ENCODE peak calls at places on chromosomes 7 and 10, in seven cellular contexts. L is GM23248; Z is K562; W is CD8-positive, alpha-beta memory T cell; P is breast epithelium; T is PC-3; C is body of pancreas. X is an unnamed sample.

GRCh38 chr7:126450269-126450671 is 802.5 kb downstream of the GRM8 start:
- DNase-seq in P (no peak), Z (no peak), T (no peak), L (no peak), W (no peak), C (no peak), X (no peak)

GRCh38 chr7:90973146-90973545 is 291.1 kb upstream of the FZD1 start:
- DNase-seq in T (no peak), L (peak), C (no peak), Z (no peak), P (no peak), W (no peak), X (no peak)

GRCh38 chr10:103890194-103890658 is 27.8 kb downstream of the STN1 start:
- DNase-seq in T (peak), C (peak), L (peak), W (no peak), P (no peak), Z (no peak), X (no peak)

GRCh38 chr7:1056006-1056784 is 11.8 kb downstream of the GPR146 start:
- DNase-seq in W (no peak), Z (no peak), L (no peak), P (peak), C (peak), T (no peak), X (no peak)

GRCh38 chr10:97707134-97707861 is 6.2 kb upstream of the MARVELD1 start:
- DNase-seq in L (no peak), W (no peak), P (no peak), Z (no peak), C (no peak), T (no peak), X (no peak)

GRCh38 chr7:137331378-137331777 is 12.2 kb downstream of the PTN start:
- DNase-seq in T (peak), P (no peak), W (no peak), C (no peak), Z (no peak), L (peak), X (no peak)

GRCh38 chr7:157723205-157723604 is 386.4 kb downstream of the DNAJB6 start:
- DNase-seq in P (no peak), L (no peak), Z (no peak), W (no peak), C (no peak), T (no peak), X (no peak)

GRCh38 chr7:100854146-100854895 is 1.8 kb downstream of the SLC12A9 start:
- DNase-seq in T (no peak), C (no peak), L (no peak), W (no peak), P (no peak), Z (peak), X (no peak)

GRCh38 chr7:105909742-105910141 is 33.3 kb upstream of the ATXN7L1 start:
- DNase-seq in T (no peak), W (no peak), L (no peak), Z (no peak), C (no peak), P (no peak), X (no peak)

GRCh38 chr7:42994096-42994495 is 61.9 kb downstream of the MRPL32 start:
- DNase-seq in T (peak), C (no peak), W (no peak), P (no peak), L (no peak), Z (no peak), X (no peak)

GRCh38 chr7:20144801-20145200 is 72.4 kb downstream of the MACC1 start:
- DNase-seq in W (no peak), C (no peak), L (no peak), P (no peak), Z (no peak), T (no peak), X (no peak)

GRCh38 chr7:49091519-49091918 is 167.2 kb downstream of the CDC14C start:
- DNase-seq in L (no peak), T (no peak), Z (no peak), C (no peak), W (no peak), P (no peak), X (no peak)

GRCh38 chr7:43593010-43593409 is 10.1 kb downstream of the STK17A start:
- DNase-seq in W (no peak), P (no peak), Z (no peak), L (peak), T (no peak), C (no peak), X (no peak)

GRCh38 chr7:134395604-134396003 is 63.3 kb downstream of the AKR1B1 start:
- DNase-seq in T (no peak), L (no peak), P (no peak), C (no peak), Z (no peak), W (no peak), X (no peak)

GRCh38 chr7:150365673-150366398 is 2.8 kb upstream of the REPIN1 start:
- DNase-seq in P (no peak), L (no peak), Z (no peak), C (no peak), T (no peak), W (no peak), X (no peak)

GRCh38 chr7:90629306-90629918 is 33.3 kb downstream of the CDK14 start:
- DNase-seq in L (peak), Z (peak), C (peak), W (no peak), T (peak), P (no peak), X (no peak)

GRCh38 chr7:69814421-69814962 is 216.2 kb downstream of the AUTS2 start:
- DNase-seq in Z (no peak), P (peak), T (no peak), C (no peak), W (no peak), L (peak), X (no peak)

GRCh38 chr7:102395620-102395957 is 574 bp upstream of the PRKRIP1 start:
- DNase-seq in Z (no peak), P (no peak), W (no peak), C (no peak), T (no peak), L (peak), X (no peak)

GRCh38 chr7:157981778-157982177 is 605.8 kb downstream of the PTPRN2 start:
- DNase-seq in P (no peak), L (no peak), W (no peak), Z (no peak), T (no peak), C (no peak), X (no peak)

GRCh38 chr10:61900829-61901783 is at the start of gene ARID5B:
- DNase-seq in Z (peak), W (peak), P (no peak), C (peak), L (peak), T (peak), X (no peak)

GRCh38 chr10:114537791-114538543 is 120.1 kb downstream of the ABLIM1 start:
- DNase-seq in T (no peak), L (no peak), P (no peak), W (no peak), C (no peak), Z (no peak), X (no peak)

GRCh38 chr10:114618722-114619121 is 39.4 kb downstream of the ABLIM1 start:
- DNase-seq in L (no peak), W (no peak), Z (no peak), T (no peak), P (no peak), C (no peak), X (no peak)

GRCh38 chr7:87886875-87887274 is 10.6 kb downstream of the DBF4 start:
- DNase-seq in W (no peak), C (no peak), L (peak), Z (no peak), P (no peak), T (peak), X (no peak)

GRCh38 chr10:49114718-49115014 is 656 bp downstream of the VSTM4 start:
- DNase-seq in T (no peak), Z (no peak), W (no peak), L (no peak), P (no peak), C (no peak), X (no peak)

GRCh38 chr10:49111320-49111698 is 4.0 kb downstream of the VSTM4 start:
- DNase-seq in L (no peak), P (no peak), C (no peak), T (no peak), W (no peak), Z (no peak), X (no peak)

GRCh38 chr10:49112098-49112497 is 3.2 kb downstream of the VSTM4 start:
- DNase-seq in Z (no peak), T (no peak), L (no peak), W (no peak), P (no peak), C (no peak), X (no peak)

GRCh38 chr10:49113741-49114141 is 1.6 kb downstream of the VSTM4 start:
- DNase-seq in T (no peak), C (no peak), L (peak), Z (no peak), W (no peak), P (no peak), X (no peak)

GRCh38 chr10:49112851-49113250 is 2.5 kb downstream of the VSTM4 start:
- DNase-seq in P (no peak), W (no peak), C (no peak), T (no peak), Z (no peak), L (no peak), X (no peak)
- H3K27ac ChIP-seq in P (no peak), W (no peak), C (no peak), T (no peak), Z (no peak), L (no peak), X (no peak)

DNA sequence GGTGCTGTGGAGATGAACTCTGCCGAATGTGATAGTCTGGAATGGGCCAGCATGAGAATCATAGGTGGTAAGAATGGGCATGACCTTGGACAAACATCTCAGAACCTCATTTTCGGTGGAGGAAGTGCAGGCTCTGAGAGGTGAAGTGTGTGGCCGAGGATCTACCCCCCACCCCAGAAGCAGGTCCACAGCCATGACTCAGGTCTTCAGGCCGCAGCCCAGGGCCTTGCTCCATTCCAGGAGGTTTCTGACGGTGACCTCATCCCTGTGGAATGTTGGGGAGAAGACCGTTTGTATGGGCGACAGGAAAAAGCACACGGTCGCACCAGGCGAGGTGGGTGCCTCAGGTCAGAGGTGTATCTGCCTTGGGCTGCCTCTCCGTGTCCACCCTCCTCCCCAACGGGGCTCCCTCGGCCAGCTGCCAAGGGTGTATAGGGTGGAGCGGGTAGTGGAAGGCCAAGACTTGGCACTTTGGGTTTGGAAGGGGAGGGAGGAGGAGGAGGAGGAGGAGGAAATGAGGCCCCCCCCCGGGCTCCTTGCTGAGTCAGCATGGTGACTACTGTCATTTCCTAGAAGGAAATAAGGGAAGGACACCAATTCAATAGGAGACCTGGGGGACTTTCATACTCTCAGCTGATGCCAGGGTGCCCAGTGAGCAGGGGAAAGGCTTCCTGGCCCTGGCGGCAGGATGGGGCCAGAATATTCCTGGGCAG is 168.0 kb upstream of the RHEB start:
- DNase-seq in P (peak), L (peak), Z (peak), T (peak), W (no peak), C (peak), X (peak)
- H3K27ac ChIP-seq in P (peak), L (peak), Z (no peak), T (peak), W (no peak), C (peak), X (peak)

GRCh38 chr7:28145090-28145626 is 35.4 kb downstream of the JAZF1 start:
- DNase-seq in T (no peak), C (no peak), L (no peak), W (no peak), Z (no peak), P (no peak), X (no peak)

GRCh38 chr7:28151965-28152364 is 28.6 kb downstream of the JAZF1 start:
- DNase-seq in Z (no peak), L (peak), C (no peak), T (peak), W (no peak), P (no peak), X (no peak)

GRCh38 chr7:28145931-28146330 is 34.7 kb downstream of the JAZF1 start:
- DNase-seq in T (no peak), C (no peak), P (no peak), W (no peak), L (no peak), Z (no peak), X (no peak)

GRCh38 chr7:28152594-28152993 is 28.0 kb downstream of the JAZF1 start:
- DNase-seq in W (no peak), T (no peak), L (no peak), C (no peak), Z (no peak), P (no peak), X (no peak)

GRCh38 chr7:28149291-28150101 is 31.1 kb downstream of the JAZF1 start:
- DNase-seq in P (no peak), Z (no peak), L (no peak), T (peak), C (no peak), W (no peak), X (no peak)
- H3K27ac ChIP-seq in P (no peak), Z (no peak), L (no peak), T (no peak), C (no peak), W (no peak), X (no peak)

GRCh38 chr10:71971311-71971731 is 7.1 kb downstream of the CHST3 start:
- DNase-seq in C (no peak), L (no peak), Z (no peak), P (no peak), T (no peak), W (no peak), X (no peak)
- H3K27ac ChIP-seq in C (no peak), L (peak), Z (no peak), P (peak), T (peak), W (no peak), X (peak)

GRCh38 chr10:79178614-79179403 is 110.0 kb downstream of the ZMIZ1 start:
- DNase-seq in L (peak), C (no peak), P (no peak), T (no peak), Z (peak), W (no peak), X (no peak)
- H3K27ac ChIP-seq in L (peak), C (no peak), P (peak), T (no peak), Z (peak), W (peak), X (peak)

GRCh38 chr10:11884706-11885423 is 61.7 kb downstream of the PROSER2 start:
- DNase-seq in L (no peak), Z (no peak), W (no peak), C (no peak), P (no peak), T (no peak), X (no peak)
- H3K27ac ChIP-seq in L (no peak), Z (no peak), W (no peak), C (no peak), P (no peak), T (peak), X (no peak)

DNA sequence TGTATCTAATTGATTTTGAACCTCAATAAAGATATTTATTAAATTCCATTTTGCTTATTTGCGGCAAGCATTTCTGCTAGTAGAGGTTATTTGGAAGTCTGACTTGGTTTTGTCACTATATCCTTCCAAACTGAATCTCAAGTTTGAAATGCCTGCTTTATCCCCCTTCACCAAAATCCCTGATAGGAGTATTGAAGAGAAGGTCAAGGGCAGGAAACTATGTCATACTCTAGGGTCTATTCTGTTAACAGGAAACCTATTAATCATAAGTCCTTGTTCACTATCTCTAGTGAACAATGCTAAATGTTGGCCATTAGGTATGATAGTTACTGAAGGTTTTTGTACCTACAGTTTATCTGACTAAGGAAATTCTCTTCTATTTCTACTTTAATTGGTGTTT is 11.5 kb downstream of the GNAT3 start:
- DNase-seq in Z (no peak), L (no peak), P (no peak), C (no peak), T (no peak), W (no peak), X (no peak)
- H3K27ac ChIP-seq in Z (no peak), L (peak), P (no peak), C (no peak), T (peak), W (no peak), X (peak)

DNA sequence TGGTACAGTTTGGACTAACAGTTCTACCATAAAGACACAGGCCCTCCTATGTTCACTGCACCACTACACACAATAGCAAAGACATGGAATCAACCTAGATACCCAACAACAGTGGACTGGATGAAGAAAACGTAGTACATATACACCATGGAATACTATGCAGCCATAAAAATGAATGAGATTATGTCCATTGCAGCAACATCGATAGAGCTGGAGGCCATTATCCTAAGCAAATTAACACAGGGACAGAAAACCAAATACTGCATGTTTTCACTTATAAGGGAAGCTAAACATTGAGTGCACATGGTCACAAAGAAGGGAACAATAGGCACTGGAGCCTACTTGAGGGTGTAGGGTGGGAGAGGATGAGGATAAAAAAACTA is 75.0 kb downstream of the MEST start:
- DNase-seq in T (no peak), W (no peak), Z (no peak), C (no peak), L (no peak), P (no peak), X (no peak)
- H3K27ac ChIP-seq in T (no peak), W (no peak), Z (no peak), C (no peak), L (no peak), P (no peak), X (no peak)

GRCh38 chr7:55553087-55553345 is 19.3 kb downstream of the VOPP1 start:
- DNase-seq in T (no peak), C (no peak), Z (no peak), P (no peak), W (no peak), L (no peak), X (no peak)

GRCh38 chr7:55550838-55551537 is 21.3 kb downstream of the VOPP1 start:
- DNase-seq in L (no peak), W (no peak), C (no peak), P (no peak), Z (no peak), T (no peak), X (no peak)

GRCh38 chr7:55554055-55554454 is 18.2 kb downstream of the VOPP1 start:
- DNase-seq in L (no peak), P (no peak), T (no peak), C (no peak), W (no peak), Z (peak), X (no peak)

GRCh38 chr7:55550010-55550409 is 22.3 kb downstream of the VOPP1 start:
- DNase-seq in W (no peak), Z (no peak), P (peak), C (peak), L (no peak), T (peak), X (no peak)

GRCh38 chr7:55552320-55553086 is 19.8 kb downstream of the VOPP1 start:
- DNase-seq in L (peak), Z (no peak), C (peak), P (no peak), W (no peak), T (peak), X (no peak)
- H3K27ac ChIP-seq in L (peak), Z (no peak), C (no peak), P (peak), W (no peak), T (peak), X (peak)

X was measured in suprapubic skin.